ENCODE peak calls at places on chromosomes 12 and 14, in eight cellular contexts. One of them, this sample, is unnamed.

GRCh38 chr14:95265106-95266094 is 54.3 kb downstream of the CLMN start:
- DNase-seq in astrocyte of the spinal cord: peak
- DNase-seq in foreskin fibroblast: peak
- DNase-seq in tibial nerve: no peak
- DNase-seq in AG09319: peak
- DNase-seq in IMR-90: peak
- DNase-seq in left ventricle myocardium inferior: no peak
- DNase-seq in HL-60: peak
- DNase-seq in this sample: peak

GRCh38 chr14:81315344-81315743 is 84.8 kb downstream of the STON2 start:
- DNase-seq in astrocyte of the spinal cord: no peak
- DNase-seq in foreskin fibroblast: no peak
- DNase-seq in tibial nerve: no peak
- DNase-seq in AG09319: no peak
- DNase-seq in IMR-90: no peak
- DNase-seq in left ventricle myocardium inferior: no peak
- DNase-seq in HL-60: no peak
- DNase-seq in this sample: no peak

GRCh38 chr14:61460853-61461611 is 139.7 kb downstream of the PRKCH start:
- DNase-seq in astrocyte of the spinal cord: no peak
- DNase-seq in foreskin fibroblast: no peak
- DNase-seq in tibial nerve: no peak
- DNase-seq in AG09319: no peak
- DNase-seq in IMR-90: peak
- DNase-seq in left ventricle myocardium inferior: no peak
- DNase-seq in HL-60: no peak
- DNase-seq in this sample: peak

GRCh38 chr14:98955741-98956070 is 316.3 kb downstream of the BCL11B start:
- DNase-seq in astrocyte of the spinal cord: no peak
- DNase-seq in foreskin fibroblast: no peak
- DNase-seq in tibial nerve: no peak
- DNase-seq in AG09319: no peak
- DNase-seq in IMR-90: no peak
- DNase-seq in left ventricle myocardium inferior: no peak
- DNase-seq in HL-60: no peak
- DNase-seq in this sample: no peak

GRCh38 chr14:30005114-30005698 is 77.6 kb upstream of the PRKD1 start:
- DNase-seq in astrocyte of the spinal cord: peak
- DNase-seq in foreskin fibroblast: peak
- DNase-seq in tibial nerve: no peak
- DNase-seq in AG09319: peak
- DNase-seq in IMR-90: peak
- DNase-seq in left ventricle myocardium inferior: no peak
- DNase-seq in HL-60: peak
- DNase-seq in this sample: peak

GRCh38 chr12:94563261-94563660 is 87.1 kb downstream of the TMCC3 start:
- DNase-seq in astrocyte of the spinal cord: no peak
- DNase-seq in foreskin fibroblast: no peak
- DNase-seq in tibial nerve: no peak
- DNase-seq in AG09319: no peak
- DNase-seq in IMR-90: no peak
- DNase-seq in left ventricle myocardium inferior: no peak
- DNase-seq in HL-60: no peak
- DNase-seq in this sample: no peak

GRCh38 chr14:24880689-24881088 is 169.3 kb downstream of the STXBP6 start:
- DNase-seq in astrocyte of the spinal cord: no peak
- DNase-seq in foreskin fibroblast: no peak
- DNase-seq in tibial nerve: no peak
- DNase-seq in AG09319: no peak
- DNase-seq in IMR-90: peak
- DNase-seq in left ventricle myocardium inferior: no peak
- DNase-seq in HL-60: no peak
- DNase-seq in this sample: no peak

GRCh38 chr12:13288937-13289643 is 92.6 kb downstream of the EMP1 start:
- DNase-seq in astrocyte of the spinal cord: no peak
- DNase-seq in foreskin fibroblast: no peak
- DNase-seq in tibial nerve: no peak
- DNase-seq in AG09319: no peak
- DNase-seq in IMR-90: no peak
- DNase-seq in left ventricle myocardium inferior: no peak
- DNase-seq in HL-60: no peak
- DNase-seq in this sample: no peak

GRCh38 chr12:59940676-59941342 is 345.0 kb downstream of the SLC16A7 start:
- DNase-seq in astrocyte of the spinal cord: no peak
- DNase-seq in foreskin fibroblast: no peak
- DNase-seq in tibial nerve: no peak
- DNase-seq in AG09319: no peak
- DNase-seq in IMR-90: no peak
- DNase-seq in left ventricle myocardium inferior: no peak
- DNase-seq in HL-60: no peak
- DNase-seq in this sample: no peak

GRCh38 chr12:95218852-95219171 is 1.2 kb downstream of the VEZT start:
- DNase-seq in astrocyte of the spinal cord: no peak
- DNase-seq in foreskin fibroblast: no peak
- DNase-seq in tibial nerve: no peak
- DNase-seq in AG09319: no peak
- DNase-seq in IMR-90: no peak
- DNase-seq in left ventricle myocardium inferior: no peak
- DNase-seq in HL-60: no peak
- DNase-seq in this sample: no peak

GRCh38 chr14:71344506-71344905 is 437.2 kb downstream of the PCNX1 start:
- DNase-seq in astrocyte of the spinal cord: no peak
- DNase-seq in foreskin fibroblast: no peak
- DNase-seq in tibial nerve: no peak
- DNase-seq in AG09319: no peak
- DNase-seq in IMR-90: no peak
- DNase-seq in left ventricle myocardium inferior: no peak
- DNase-seq in HL-60: no peak
- DNase-seq in this sample: no peak

GRCh38 chr12:54419088-54419887 is at the start of gene ITGA5:
- DNase-seq in astrocyte of the spinal cord: peak
- DNase-seq in foreskin fibroblast: peak
- DNase-seq in tibial nerve: peak
- DNase-seq in AG09319: no peak
- DNase-seq in IMR-90: peak
- DNase-seq in left ventricle myocardium inferior: peak
- DNase-seq in HL-60: peak
- DNase-seq in this sample: peak

GRCh38 chr12:115799610-115800009 is 477.9 kb downstream of the MED13L start:
- DNase-seq in astrocyte of the spinal cord: no peak
- DNase-seq in foreskin fibroblast: no peak
- DNase-seq in tibial nerve: no peak
- DNase-seq in AG09319: no peak
- DNase-seq in IMR-90: no peak
- DNase-seq in left ventricle myocardium inferior: no peak
- DNase-seq in HL-60: no peak
- DNase-seq in this sample: no peak

GRCh38 chr12:78208106-78208505 is 377.4 kb downstream of the NAV3 start:
- DNase-seq in astrocyte of the spinal cord: peak
- DNase-seq in foreskin fibroblast: peak
- DNase-seq in tibial nerve: no peak
- DNase-seq in AG09319: no peak
- DNase-seq in IMR-90: peak
- DNase-seq in left ventricle myocardium inferior: no peak
- DNase-seq in HL-60: no peak
- DNase-seq in this sample: no peak

GRCh38 chr12:15522574-15523187 is 200.4 kb downstream of the PTPRO start:
- DNase-seq in astrocyte of the spinal cord: peak
- DNase-seq in foreskin fibroblast: peak
- DNase-seq in tibial nerve: no peak
- DNase-seq in AG09319: no peak
- DNase-seq in IMR-90: peak
- DNase-seq in left ventricle myocardium inferior: no peak
- DNase-seq in HL-60: no peak
- DNase-seq in this sample: peak

GRCh38 chr12:120744922-120745493 is 19.4 kb downstream of the ACADS start:
- DNase-seq in astrocyte of the spinal cord: no peak
- DNase-seq in foreskin fibroblast: no peak
- DNase-seq in tibial nerve: no peak
- DNase-seq in AG09319: no peak
- DNase-seq in IMR-90: no peak
- DNase-seq in left ventricle myocardium inferior: no peak
- DNase-seq in HL-60: no peak
- DNase-seq in this sample: no peak

GRCh38 chr14:35215110-35215872 is 76.9 kb upstream of the PSMA6 start:
- DNase-seq in astrocyte of the spinal cord: peak
- DNase-seq in foreskin fibroblast: peak
- DNase-seq in tibial nerve: no peak
- DNase-seq in AG09319: peak
- DNase-seq in IMR-90: peak
- DNase-seq in left ventricle myocardium inferior: no peak
- DNase-seq in HL-60: no peak
- DNase-seq in this sample: no peak
- TF ChIP-seq CTCF in astrocyte of the spinal cord: peak
- TF ChIP-seq CTCF in foreskin fibroblast: peak
- TF ChIP-seq CTCF in tibial nerve: peak
- TF ChIP-seq CTCF in AG09319: peak
- TF ChIP-seq CTCF in IMR-90: peak
- TF ChIP-seq CTCF in left ventricle myocardium inferior: peak
- TF ChIP-seq CTCF in HL-60: no peak
- TF ChIP-seq CTCF in this sample: peak

DNA sequence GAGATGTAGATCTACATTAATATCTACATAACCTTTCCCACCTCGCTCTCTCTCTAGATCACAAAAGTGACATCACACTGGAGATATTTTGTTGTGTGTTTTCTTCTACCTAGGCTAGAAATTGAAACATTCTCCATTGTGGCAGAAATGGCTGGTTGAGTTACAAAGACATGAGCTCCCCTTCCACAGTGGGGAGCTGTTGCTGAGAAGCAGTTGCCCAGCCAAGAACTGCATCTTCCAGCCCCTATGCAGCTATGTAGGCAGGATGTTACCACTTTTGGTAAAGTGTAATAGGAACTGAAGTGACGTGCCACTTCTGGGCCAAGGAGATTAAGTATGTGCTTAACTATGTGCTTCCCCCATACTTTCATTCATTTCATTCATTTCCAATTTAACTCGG is 138.7 kb upstream of the E2F7 start:
- DNase-seq in astrocyte of the spinal cord: no peak
- DNase-seq in foreskin fibroblast: no peak
- DNase-seq in tibial nerve: no peak
- DNase-seq in AG09319: no peak
- DNase-seq in IMR-90: peak
- DNase-seq in left ventricle myocardium inferior: no peak
- DNase-seq in HL-60: no peak
- DNase-seq in this sample: peak
- TF ChIP-seq CTCF in astrocyte of the spinal cord: peak
- TF ChIP-seq CTCF in foreskin fibroblast: no peak
- TF ChIP-seq CTCF in tibial nerve: no peak
- TF ChIP-seq CTCF in AG09319: no peak
- TF ChIP-seq CTCF in IMR-90: peak
- TF ChIP-seq CTCF in left ventricle myocardium inferior: peak
- TF ChIP-seq CTCF in HL-60: no peak
- TF ChIP-seq CTCF in this sample: peak

GRCh38 chr12:20377750-20378149 is 9.4 kb downstream of the PDE3A start:
- DNase-seq in astrocyte of the spinal cord: no peak
- DNase-seq in foreskin fibroblast: no peak
- DNase-seq in tibial nerve: no peak
- DNase-seq in AG09319: no peak
- DNase-seq in IMR-90: no peak
- DNase-seq in left ventricle myocardium inferior: no peak
- DNase-seq in HL-60: no peak
- DNase-seq in this sample: no peak

GRCh38 chr12:20382117-20382516 is 13.8 kb downstream of the PDE3A start:
- DNase-seq in astrocyte of the spinal cord: no peak
- DNase-seq in foreskin fibroblast: no peak
- DNase-seq in tibial nerve: no peak
- DNase-seq in AG09319: no peak
- DNase-seq in IMR-90: no peak
- DNase-seq in left ventricle myocardium inferior: no peak
- DNase-seq in HL-60: no peak
- DNase-seq in this sample: no peak

GRCh38 chr12:20372326-20373097 is 4.2 kb downstream of the PDE3A start:
- DNase-seq in astrocyte of the spinal cord: no peak
- DNase-seq in foreskin fibroblast: no peak
- DNase-seq in tibial nerve: no peak
- DNase-seq in AG09319: no peak
- DNase-seq in IMR-90: no peak
- DNase-seq in left ventricle myocardium inferior: no peak
- DNase-seq in HL-60: no peak
- DNase-seq in this sample: no peak

GRCh38 chr12:20374775-20375174 is 6.4 kb downstream of the PDE3A start:
- DNase-seq in astrocyte of the spinal cord: no peak
- DNase-seq in foreskin fibroblast: no peak
- DNase-seq in tibial nerve: no peak
- DNase-seq in AG09319: no peak
- DNase-seq in IMR-90: no peak
- DNase-seq in left ventricle myocardium inferior: no peak
- DNase-seq in HL-60: no peak
- DNase-seq in this sample: no peak

DNA sequence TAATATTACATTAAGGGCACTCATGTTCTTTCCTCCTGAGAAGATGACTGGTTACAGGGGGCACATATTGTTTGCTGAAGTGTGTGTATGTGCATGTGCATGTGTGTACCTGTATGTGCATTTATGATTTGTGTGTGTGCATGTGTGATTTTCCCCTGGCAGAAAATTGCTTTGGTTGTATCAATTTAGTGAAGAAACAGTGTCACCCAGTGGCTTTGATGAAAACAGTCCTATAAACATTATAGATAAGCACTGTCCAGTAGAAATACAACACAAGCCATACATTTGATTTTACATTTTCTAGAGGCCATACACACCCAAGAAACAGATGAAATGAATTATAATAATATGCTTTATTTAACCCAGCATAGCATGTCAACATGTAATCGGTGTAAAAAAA is 8.6 kb downstream of the PDE3A start:
- DNase-seq in astrocyte of the spinal cord: peak
- DNase-seq in foreskin fibroblast: no peak
- DNase-seq in tibial nerve: no peak
- DNase-seq in AG09319: no peak
- DNase-seq in IMR-90: peak
- DNase-seq in left ventricle myocardium inferior: no peak
- DNase-seq in HL-60: no peak
- DNase-seq in this sample: no peak
- TF ChIP-seq CTCF in astrocyte of the spinal cord: peak
- TF ChIP-seq CTCF in foreskin fibroblast: peak
- TF ChIP-seq CTCF in tibial nerve: peak
- TF ChIP-seq CTCF in AG09319: peak
- TF ChIP-seq CTCF in IMR-90: peak
- TF ChIP-seq CTCF in left ventricle myocardium inferior: peak
- TF ChIP-seq CTCF in HL-60: no peak
- TF ChIP-seq CTCF in this sample: peak

GRCh38 chr12:55797068-55797467 is 20.5 kb downstream of the SARNP start:
- DNase-seq in astrocyte of the spinal cord: peak
- DNase-seq in foreskin fibroblast: peak
- DNase-seq in tibial nerve: no peak
- DNase-seq in AG09319: no peak
- DNase-seq in IMR-90: peak
- DNase-seq in left ventricle myocardium inferior: no peak
- DNase-seq in HL-60: no peak
- DNase-seq in this sample: no peak
- TF ChIP-seq CTCF in astrocyte of the spinal cord: peak
- TF ChIP-seq CTCF in foreskin fibroblast: peak
- TF ChIP-seq CTCF in tibial nerve: peak
- TF ChIP-seq CTCF in AG09319: peak
- TF ChIP-seq CTCF in IMR-90: peak
- TF ChIP-seq CTCF in left ventricle myocardium inferior: peak
- TF ChIP-seq CTCF in HL-60: peak
- TF ChIP-seq CTCF in this sample: peak